ENCODE peak calls at places on chromosomes 2 and 18, in eight cellular contexts. One of them, this sample, is unnamed.

GRCh38 chr18:74316257-74317180 is 880 bp downstream of the C18orf63 start:
- DNase-seq in breast epithelium: peak; percentile 29
- DNase-seq in bronchial epithelial cell: peak; percentile 62
- DNase-seq in MM.1S: no peak
- DNase-seq in brain microvascular endothelial cell: peak; percentile 58
- DNase-seq in ovary: no peak
- DNase-seq in heart right ventricle: no peak
- DNase-seq in kidney: peak; percentile 45
- DNase-seq in this sample: peak; percentile 88

GRCh38 chr2:36339819-36340218 is 15.8 kb upstream of the CRIM1 start:
- DNase-seq in MM.1S: no peak
- DNase-seq in heart right ventricle: no peak
- DNase-seq in kidney: no peak
- DNase-seq in brain microvascular endothelial cell: no peak
- DNase-seq in breast epithelium: no peak
- DNase-seq in ovary: no peak
- DNase-seq in bronchial epithelial cell: no peak
- DNase-seq in this sample: peak; percentile 43

GRCh38 chr2:227397562-227397961 is 9.8 kb upstream of the SCYGR1 start:
- DNase-seq in bronchial epithelial cell: peak; percentile 70
- DNase-seq in MM.1S: no peak
- DNase-seq in breast epithelium: no peak
- DNase-seq in brain microvascular endothelial cell: no peak
- DNase-seq in kidney: no peak
- DNase-seq in ovary: no peak
- DNase-seq in heart right ventricle: no peak
- DNase-seq in this sample: no peak

GRCh38 chr2:102841107-102841840 is 79.4 kb downstream of the TMEM182 start:
- DNase-seq in bronchial epithelial cell: peak; percentile 38
- DNase-seq in MM.1S: peak; percentile 53
- DNase-seq in kidney: no peak
- DNase-seq in heart right ventricle: no peak
- DNase-seq in ovary: no peak
- DNase-seq in brain microvascular endothelial cell: peak; percentile 51
- DNase-seq in breast epithelium: no peak
- DNase-seq in this sample: peak; percentile 61

GRCh38 chr2:241932895-241933174 is 63.3 kb downstream of the RTP5 start:
- DNase-seq in breast epithelium: no peak
- DNase-seq in MM.1S: no peak
- DNase-seq in kidney: no peak
- DNase-seq in bronchial epithelial cell: no peak
- DNase-seq in brain microvascular endothelial cell: no peak
- DNase-seq in heart right ventricle: no peak
- DNase-seq in ovary: no peak
- DNase-seq in this sample: no peak

GRCh38 chr2:165720526-165720925 is 73.5 kb downstream of the GALNT3 start:
- DNase-seq in MM.1S: no peak
- DNase-seq in kidney: no peak
- DNase-seq in brain microvascular endothelial cell: peak; percentile 81
- DNase-seq in heart right ventricle: no peak
- DNase-seq in breast epithelium: peak; percentile 31
- DNase-seq in ovary: no peak
- DNase-seq in bronchial epithelial cell: no peak
- DNase-seq in this sample: peak; percentile 61

GRCh38 chr2:150916997-150917396 is 344.7 kb downstream of the RBM43 start:
- DNase-seq in brain microvascular endothelial cell: no peak
- DNase-seq in bronchial epithelial cell: peak; percentile 33
- DNase-seq in heart right ventricle: no peak
- DNase-seq in MM.1S: no peak
- DNase-seq in ovary: no peak
- DNase-seq in kidney: no peak
- DNase-seq in breast epithelium: no peak
- DNase-seq in this sample: peak; percentile 7

GRCh38 chr2:172972005-172972619 is 103.5 kb upstream of the MAP3K20 start:
- DNase-seq in heart right ventricle: peak; percentile 42
- DNase-seq in bronchial epithelial cell: peak; percentile 59
- DNase-seq in brain microvascular endothelial cell: peak; percentile 42
- DNase-seq in ovary: peak; percentile 28
- DNase-seq in MM.1S: peak; percentile 53
- DNase-seq in breast epithelium: no peak
- DNase-seq in kidney: no peak
- DNase-seq in this sample: peak; percentile 55

GRCh38 chr2:7801212-7801611 is 880.6 kb upstream of the ID2 start:
- DNase-seq in bronchial epithelial cell: no peak
- DNase-seq in breast epithelium: no peak
- DNase-seq in heart right ventricle: no peak
- DNase-seq in kidney: no peak
- DNase-seq in ovary: no peak
- DNase-seq in MM.1S: no peak
- DNase-seq in brain microvascular endothelial cell: no peak
- DNase-seq in this sample: no peak
- TF ChIP-seq CTCF in bronchial epithelial cell: no peak
- TF ChIP-seq CTCF in breast epithelium: no peak
- TF ChIP-seq CTCF in heart right ventricle: no peak
- TF ChIP-seq CTCF in kidney: no peak
- TF ChIP-seq CTCF in ovary: no peak
- TF ChIP-seq CTCF in MM.1S: no peak
- TF ChIP-seq CTCF in brain microvascular endothelial cell: no peak
- TF ChIP-seq CTCF in this sample: no peak

GRCh38 chr2:144475596-144475995 is 44.3 kb downstream of the ZEB2 start:
- DNase-seq in kidney: no peak
- DNase-seq in heart right ventricle: no peak
- DNase-seq in MM.1S: no peak
- DNase-seq in brain microvascular endothelial cell: no peak
- DNase-seq in ovary: no peak
- DNase-seq in bronchial epithelial cell: no peak
- DNase-seq in breast epithelium: no peak
- DNase-seq in this sample: no peak

GRCh38 chr2:144479138-144479537 is 40.8 kb downstream of the ZEB2 start:
- DNase-seq in kidney: no peak
- DNase-seq in bronchial epithelial cell: peak; percentile 10
- DNase-seq in heart right ventricle: no peak
- DNase-seq in breast epithelium: no peak
- DNase-seq in brain microvascular endothelial cell: no peak
- DNase-seq in MM.1S: no peak
- DNase-seq in ovary: no peak
- DNase-seq in this sample: peak; percentile 79

GRCh38 chr2:144477281-144477942 is 42.5 kb downstream of the ZEB2 start:
- DNase-seq in breast epithelium: no peak
- DNase-seq in ovary: no peak
- DNase-seq in bronchial epithelial cell: no peak
- DNase-seq in brain microvascular endothelial cell: no peak
- DNase-seq in kidney: no peak
- DNase-seq in heart right ventricle: no peak
- DNase-seq in MM.1S: no peak
- DNase-seq in this sample: no peak

GRCh38 chr2:144479659-144480058 is 40.3 kb downstream of the ZEB2 start:
- DNase-seq in bronchial epithelial cell: no peak
- DNase-seq in MM.1S: no peak
- DNase-seq in kidney: no peak
- DNase-seq in breast epithelium: no peak
- DNase-seq in brain microvascular endothelial cell: no peak
- DNase-seq in ovary: no peak
- DNase-seq in heart right ventricle: no peak
- DNase-seq in this sample: no peak

DNA sequence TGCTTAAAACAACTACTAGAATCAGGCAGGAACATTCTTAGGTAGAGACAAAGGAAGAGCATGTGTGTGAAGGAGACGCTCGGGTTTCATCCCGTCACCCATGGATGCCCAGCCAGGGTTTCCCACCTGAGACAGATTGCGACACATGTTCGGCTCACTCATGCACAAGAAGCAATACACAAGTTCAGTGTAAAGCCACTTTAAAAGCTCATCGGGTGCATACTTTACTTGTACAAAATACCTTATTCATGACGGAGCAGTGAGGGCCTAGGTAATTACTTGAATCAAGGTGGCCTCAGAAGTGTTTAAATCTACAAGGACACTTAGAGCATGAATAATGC is 42.0 kb downstream of the ZEB2 start:
- DNase-seq in breast epithelium: no peak
- DNase-seq in brain microvascular endothelial cell: no peak
- DNase-seq in ovary: no peak
- DNase-seq in MM.1S: no peak
- DNase-seq in kidney: no peak
- DNase-seq in bronchial epithelial cell: no peak
- DNase-seq in heart right ventricle: no peak
- DNase-seq in this sample: no peak
- H3K4me3 ChIP-seq in breast epithelium: no peak overlapping the region
- H3K4me3 ChIP-seq in brain microvascular endothelial cell: no peak overlapping the region
- H3K4me3 ChIP-seq in ovary: no peak overlapping the region
- H3K4me3 ChIP-seq in MM.1S: no peak overlapping the region
- H3K4me3 ChIP-seq in kidney: no peak overlapping the region
- H3K4me3 ChIP-seq in bronchial epithelial cell: no peak overlapping the region
- H3K4me3 ChIP-seq in heart right ventricle: no peak overlapping the region
- H3K4me3 ChIP-seq in this sample: no peak overlapping the region

DNA sequence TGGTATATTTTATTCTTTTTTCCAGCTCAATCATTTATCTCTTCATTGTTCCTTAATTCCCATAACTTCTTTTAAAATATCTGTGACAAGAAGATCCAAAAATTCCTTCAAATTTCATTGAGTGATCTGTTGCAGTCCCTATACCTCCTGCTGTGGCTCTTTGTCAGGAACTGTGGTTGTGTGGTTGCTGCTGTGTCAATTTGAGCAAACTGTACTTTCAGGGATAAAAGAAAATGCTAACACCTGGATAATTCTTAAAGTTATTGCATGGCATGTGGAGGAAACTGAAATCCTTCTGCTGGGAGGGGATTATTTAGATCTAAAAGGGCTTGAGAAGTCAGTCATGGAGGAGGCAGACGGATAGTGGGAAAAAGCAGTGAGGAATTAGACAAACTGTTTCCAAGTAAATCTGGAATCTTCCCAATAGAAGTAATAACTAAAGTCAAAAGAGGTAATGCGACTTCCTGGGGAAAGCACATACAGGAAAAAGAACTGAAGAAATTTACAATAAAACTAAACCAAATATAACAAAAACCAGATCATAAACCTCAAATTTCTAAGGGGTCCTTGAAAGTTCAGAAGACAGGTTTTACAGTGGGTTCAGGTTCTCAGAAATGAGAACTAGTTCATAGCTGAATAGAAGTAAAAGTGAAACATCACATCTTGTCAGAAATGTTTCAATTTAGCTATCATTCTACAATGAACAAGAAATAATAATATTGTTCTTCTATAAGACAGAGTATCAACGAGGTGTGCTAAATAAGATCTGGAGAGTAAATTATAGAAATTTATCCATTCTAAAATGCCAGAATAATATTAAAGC is 33.5 kb upstream of the CD226 start:
- DNase-seq in bronchial epithelial cell: no peak
- DNase-seq in kidney: no peak
- DNase-seq in heart right ventricle: no peak
- DNase-seq in brain microvascular endothelial cell: no peak
- DNase-seq in ovary: no peak
- DNase-seq in breast epithelium: no peak
- DNase-seq in MM.1S: no peak
- DNase-seq in this sample: no peak
- TF ChIP-seq CTCF in bronchial epithelial cell: no peak
- TF ChIP-seq CTCF in kidney: no peak
- TF ChIP-seq CTCF in heart right ventricle: no peak
- TF ChIP-seq CTCF in brain microvascular endothelial cell: no peak
- TF ChIP-seq CTCF in ovary: no peak
- TF ChIP-seq CTCF in breast epithelium: no peak
- TF ChIP-seq CTCF in MM.1S: no peak
- TF ChIP-seq CTCF in this sample: no peak

DNA sequence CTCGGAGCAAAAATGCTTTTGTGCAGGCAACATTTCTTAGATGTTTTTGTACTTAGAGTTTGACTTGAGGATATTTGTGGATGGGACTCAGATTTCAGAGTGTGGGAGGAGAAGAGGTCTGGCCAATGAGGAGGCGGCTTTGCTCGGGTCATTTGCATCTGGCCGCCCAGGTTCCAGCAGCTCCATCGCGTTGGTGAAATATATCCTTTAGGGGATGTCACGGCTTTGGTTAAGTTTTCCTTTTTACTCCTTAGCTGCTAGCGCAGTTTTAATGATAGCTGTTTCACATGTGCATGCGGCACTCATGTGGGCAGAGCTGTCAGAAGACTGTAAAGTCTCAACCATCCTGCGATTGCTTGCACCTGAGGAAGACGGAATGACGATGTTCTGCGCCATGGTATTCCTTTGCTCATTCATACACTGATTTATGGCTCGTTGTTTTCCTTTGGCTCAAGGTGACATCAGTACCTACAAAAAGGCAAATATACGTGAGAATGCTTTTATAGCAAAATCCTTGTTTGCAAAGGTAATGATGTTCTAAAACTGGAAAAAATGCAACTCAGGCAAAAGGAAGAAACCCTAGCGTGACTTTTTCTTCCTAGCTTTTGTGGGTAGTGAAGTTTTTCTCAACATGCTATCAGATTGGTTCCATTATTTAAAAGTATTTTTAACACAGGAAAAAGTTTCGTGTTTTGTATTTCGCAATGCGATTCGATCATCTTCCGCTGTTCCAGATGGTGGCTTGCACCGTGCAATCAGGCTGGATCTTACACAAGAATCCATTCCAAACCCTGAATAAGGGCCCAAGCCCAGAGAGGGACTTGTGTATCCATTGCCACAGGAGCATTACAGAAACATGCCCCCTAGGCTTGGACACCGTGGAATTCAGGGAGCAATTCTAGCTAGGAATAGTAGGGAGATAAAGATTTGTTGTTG is 70.5 kb upstream of the ZNF516 start:
- DNase-seq in breast epithelium: peak; percentile 74
- DNase-seq in kidney: peak; percentile 90
- DNase-seq in MM.1S: peak; percentile 29
- DNase-seq in heart right ventricle: peak; percentile 61
- DNase-seq in ovary: peak; percentile 75
- DNase-seq in bronchial epithelial cell: peak; percentile 94
- DNase-seq in brain microvascular endothelial cell: peak; percentile 90
- DNase-seq in this sample: peak; percentile 92
- H3K4me3 ChIP-seq in breast epithelium: peak overlapping the region; percentile 29
- H3K4me3 ChIP-seq in kidney: peak overlapping the region; percentile 40
- H3K4me3 ChIP-seq in MM.1S: no peak overlapping the region
- H3K4me3 ChIP-seq in heart right ventricle: peak overlapping the region; percentile 41
- H3K4me3 ChIP-seq in ovary: peak overlapping the region; percentile 44
- H3K4me3 ChIP-seq in bronchial epithelial cell: peak overlapping the region; percentile 40
- H3K4me3 ChIP-seq in brain microvascular endothelial cell: peak overlapping the region; percentile 33
- H3K4me3 ChIP-seq in this sample: peak overlapping the region; percentile 43

GRCh38 chr2:112584134-112584890 is at the start of gene CHCHD5:
- DNase-seq in heart right ventricle: peak; percentile 91
- DNase-seq in kidney: peak; percentile 99
- DNase-seq in bronchial epithelial cell: peak; percentile 91
- DNase-seq in brain microvascular endothelial cell: peak; percentile 95
- DNase-seq in breast epithelium: peak; percentile 95
- DNase-seq in MM.1S: peak; percentile 94
- DNase-seq in ovary: peak; percentile 94
- DNase-seq in this sample: peak; percentile 97
- TF ChIP-seq CTCF in heart right ventricle: peak; percentile 28
- TF ChIP-seq CTCF in kidney: peak; percentile 5
- TF ChIP-seq CTCF in bronchial epithelial cell: peak; percentile 8
- TF ChIP-seq CTCF in brain microvascular endothelial cell: peak; percentile 21
- TF ChIP-seq CTCF in breast epithelium: peak; percentile 20
- TF ChIP-seq CTCF in MM.1S: no peak
- TF ChIP-seq CTCF in ovary: peak; percentile 51
- TF ChIP-seq CTCF in this sample: no peak

GRCh38 chr2:118146315-118147283 is 58.3 kb downstream of the INSIG2 start:
- DNase-seq in breast epithelium: no peak
- DNase-seq in ovary: no peak
- DNase-seq in heart right ventricle: no peak
- DNase-seq in MM.1S: no peak
- DNase-seq in bronchial epithelial cell: no peak
- DNase-seq in kidney: no peak
- DNase-seq in brain microvascular endothelial cell: no peak
- DNase-seq in this sample: no peak
- H3K4me3 ChIP-seq in breast epithelium: no peak overlapping the region
- H3K4me3 ChIP-seq in ovary: no peak overlapping the region
- H3K4me3 ChIP-seq in heart right ventricle: no peak overlapping the region
- H3K4me3 ChIP-seq in MM.1S: no peak overlapping the region
- H3K4me3 ChIP-seq in bronchial epithelial cell: no peak overlapping the region
- H3K4me3 ChIP-seq in kidney: no peak overlapping the region
- H3K4me3 ChIP-seq in brain microvascular endothelial cell: no peak overlapping the region
- H3K4me3 ChIP-seq in this sample: no peak overlapping the region